ENCODE peak calls at places on chromosomes 16 and 17, in seven cellular contexts. One of them, this sample, is unnamed.

GRCh38 chr16:4298761-4299522 is 16.9 kb upstream of the GLIS2 start:
- DNase-seq in SK-N-SH: peak; percentile 53
- DNase-seq in stomach: peak; percentile 83
- DNase-seq in left lung: peak; percentile 92
- DNase-seq in fibroblast of lung: peak; percentile 89
- DNase-seq in AG04450: peak; percentile 86
- DNase-seq in upper lobe of right lung: peak; percentile 93
- DNase-seq in this sample: no peak

GRCh38 chr16:72986011-72986410 is 61.9 kb downstream of the ZFHX3 start:
- DNase-seq in SK-N-SH: no peak
- DNase-seq in stomach: no peak
- DNase-seq in left lung: no peak
- DNase-seq in fibroblast of lung: peak; percentile 72
- DNase-seq in AG04450: no peak
- DNase-seq in upper lobe of right lung: no peak
- DNase-seq in this sample: no peak

GRCh38 chr16:17770104-17770503 is 299.3 kb upstream of the XYLT1 start:
- DNase-seq in SK-N-SH: no peak
- DNase-seq in stomach: no peak
- DNase-seq in left lung: no peak
- DNase-seq in fibroblast of lung: no peak
- DNase-seq in AG04450: no peak
- DNase-seq in upper lobe of right lung: no peak
- DNase-seq in this sample: no peak

GRCh38 chr16:69127966-69128510 is 4.3 kb downstream of the CHTF8 start:
- DNase-seq in SK-N-SH: no peak
- DNase-seq in stomach: no peak
- DNase-seq in left lung: no peak
- DNase-seq in fibroblast of lung: no peak
- DNase-seq in AG04450: no peak
- DNase-seq in upper lobe of right lung: peak; percentile 21
- DNase-seq in this sample: no peak

GRCh38 chr17:11757796-11758195 is 159.5 kb downstream of the DNAH9 start:
- DNase-seq in SK-N-SH: no peak
- DNase-seq in stomach: no peak
- DNase-seq in left lung: no peak
- DNase-seq in fibroblast of lung: no peak
- DNase-seq in AG04450: no peak
- DNase-seq in upper lobe of right lung: no peak
- DNase-seq in this sample: no peak

GRCh38 chr16:1884155-1884760 is 12.3 kb upstream of the MEIOB start:
- DNase-seq in SK-N-SH: peak; percentile 57
- DNase-seq in stomach: no peak
- DNase-seq in left lung: no peak
- DNase-seq in fibroblast of lung: no peak
- DNase-seq in AG04450: no peak
- DNase-seq in upper lobe of right lung: no peak
- DNase-seq in this sample: no peak

GRCh38 chr16:27759301-27759871 is 209.4 kb downstream of the KATNIP start:
- DNase-seq in SK-N-SH: no peak
- DNase-seq in stomach: no peak
- DNase-seq in left lung: no peak
- DNase-seq in fibroblast of lung: peak; percentile 55
- DNase-seq in AG04450: no peak
- DNase-seq in upper lobe of right lung: no peak
- DNase-seq in this sample: no peak

GRCh38 chr17:62653002-62653830 is 25.7 kb downstream of the MRC2 start:
- DNase-seq in SK-N-SH: peak; percentile 97
- DNase-seq in stomach: peak; percentile 63
- DNase-seq in left lung: peak; percentile 90
- DNase-seq in fibroblast of lung: peak; percentile 55
- DNase-seq in AG04450: no peak
- DNase-seq in upper lobe of right lung: peak; percentile 90
- DNase-seq in this sample: peak; percentile 29

GRCh38 chr16:85003723-85004586 is 7.4 kb downstream of the ZDHHC7 start:
- DNase-seq in SK-N-SH: no peak
- DNase-seq in stomach: no peak
- DNase-seq in left lung: no peak
- DNase-seq in fibroblast of lung: peak; percentile 44
- DNase-seq in AG04450: no peak
- DNase-seq in upper lobe of right lung: no peak
- DNase-seq in this sample: no peak

GRCh38 chr16:85832578-85833539 is 33.4 kb downstream of the COX4I1 start:
- DNase-seq in SK-N-SH: no peak
- DNase-seq in stomach: no peak
- DNase-seq in left lung: no peak
- DNase-seq in fibroblast of lung: no peak
- DNase-seq in AG04450: no peak
- DNase-seq in upper lobe of right lung: no peak
- DNase-seq in this sample: no peak

GRCh38 chr16:27625050-27625697 is 75.2 kb downstream of the KATNIP start:
- DNase-seq in SK-N-SH: peak; percentile 45
- DNase-seq in stomach: no peak
- DNase-seq in left lung: no peak
- DNase-seq in fibroblast of lung: peak; percentile 57
- DNase-seq in AG04450: no peak
- DNase-seq in upper lobe of right lung: no peak
- DNase-seq in this sample: no peak

GRCh38 chr17:42779304-42779941 is 987 bp upstream of the WNK4 start:
- DNase-seq in SK-N-SH: no peak
- DNase-seq in stomach: no peak
- DNase-seq in left lung: no peak
- DNase-seq in fibroblast of lung: no peak
- DNase-seq in AG04450: no peak
- DNase-seq in upper lobe of right lung: peak; percentile 31
- DNase-seq in this sample: no peak

GRCh38 chr16:79430129-79430789 is 170.3 kb downstream of the MAF start:
- DNase-seq in SK-N-SH: peak; percentile 61
- DNase-seq in stomach: no peak
- DNase-seq in left lung: no peak
- DNase-seq in fibroblast of lung: no peak
- DNase-seq in AG04450: no peak
- DNase-seq in upper lobe of right lung: no peak
- DNase-seq in this sample: no peak

GRCh38 chr17:7440823-7441174 is 1.5 kb downstream of the FGF11 start:
- DNase-seq in SK-N-SH: peak; percentile 72
- DNase-seq in stomach: no peak
- DNase-seq in left lung: peak; percentile 83
- DNase-seq in fibroblast of lung: no peak
- DNase-seq in AG04450: no peak
- DNase-seq in upper lobe of right lung: no peak
- DNase-seq in this sample: no peak

GRCh38 chr17:78875738-78876597 is 27.0 kb downstream of the CEP295NL start:
- DNase-seq in SK-N-SH: peak; percentile 49
- DNase-seq in stomach: no peak
- DNase-seq in left lung: no peak
- DNase-seq in fibroblast of lung: peak; percentile 30
- DNase-seq in AG04450: no peak
- DNase-seq in upper lobe of right lung: no peak
- DNase-seq in this sample: no peak

GRCh38 chr17:49061524-49061943 is 64.3 kb downstream of the IGF2BP1 start:
- DNase-seq in SK-N-SH: no peak
- DNase-seq in stomach: no peak
- DNase-seq in left lung: no peak
- DNase-seq in fibroblast of lung: no peak
- DNase-seq in AG04450: no peak
- DNase-seq in upper lobe of right lung: no peak
- DNase-seq in this sample: no peak

GRCh38 chr17:28379814-28380571 is 8.5 kb downstream of the SARM1 start:
- DNase-seq in SK-N-SH: peak; percentile 76
- DNase-seq in stomach: no peak
- DNase-seq in left lung: no peak
- DNase-seq in fibroblast of lung: no peak
- DNase-seq in AG04450: no peak
- DNase-seq in upper lobe of right lung: peak; percentile 37
- DNase-seq in this sample: no peak

GRCh38 chr16:4053663-4054479 is 62.4 kb downstream of the ADCY9 start:
- DNase-seq in SK-N-SH: no peak
- DNase-seq in stomach: peak; percentile 29
- DNase-seq in left lung: no peak
- DNase-seq in fibroblast of lung: peak; percentile 91
- DNase-seq in AG04450: peak; percentile 87
- DNase-seq in upper lobe of right lung: peak; percentile 84
- DNase-seq in this sample: peak; percentile 33

GRCh38 chr16:68356249-68356918 is 45.6 kb downstream of the PRMT7 start:
- DNase-seq in SK-N-SH: peak; percentile 25
- DNase-seq in stomach: no peak
- DNase-seq in left lung: peak; percentile 76
- DNase-seq in fibroblast of lung: no peak
- DNase-seq in AG04450: no peak
- DNase-seq in upper lobe of right lung: no peak
- DNase-seq in this sample: no peak

GRCh38 chr17:17127156-17127555 is 79.0 kb downstream of the PLD6 start:
- DNase-seq in SK-N-SH: no peak
- DNase-seq in stomach: no peak
- DNase-seq in left lung: peak; percentile 31
- DNase-seq in fibroblast of lung: no peak
- DNase-seq in AG04450: no peak
- DNase-seq in upper lobe of right lung: no peak
- DNase-seq in this sample: no peak

GRCh38 chr17:47862621-47863440 is 11.9 kb upstream of the SP6 start:
- DNase-seq in SK-N-SH: no peak
- DNase-seq in stomach: no peak
- DNase-seq in left lung: no peak
- DNase-seq in fibroblast of lung: peak; percentile 76
- DNase-seq in AG04450: peak; percentile 68
- DNase-seq in upper lobe of right lung: no peak
- DNase-seq in this sample: no peak

GRCh38 chr16:898761-899677 is 71.8 kb downstream of the LMF1 start:
- DNase-seq in SK-N-SH: peak; percentile 68
- DNase-seq in stomach: no peak
- DNase-seq in left lung: peak; percentile 70
- DNase-seq in fibroblast of lung: no peak
- DNase-seq in AG04450: no peak
- DNase-seq in upper lobe of right lung: no peak
- DNase-seq in this sample: no peak

GRCh38 chr16:10987361-10988163 is 43.2 kb downstream of the CLEC16A start:
- DNase-seq in SK-N-SH: no peak
- DNase-seq in stomach: no peak
- DNase-seq in left lung: no peak
- DNase-seq in fibroblast of lung: no peak
- DNase-seq in AG04450: no peak
- DNase-seq in upper lobe of right lung: no peak
- DNase-seq in this sample: no peak

GRCh38 chr17:4201231-4201630 is 58.2 kb downstream of the CYB5D2 start:
- DNase-seq in SK-N-SH: no peak
- DNase-seq in stomach: no peak
- DNase-seq in left lung: no peak
- DNase-seq in fibroblast of lung: no peak
- DNase-seq in AG04450: no peak
- DNase-seq in upper lobe of right lung: no peak
- DNase-seq in this sample: no peak

GRCh38 chr17:74798239-74798707 is 22.1 kb upstream of the NAT9 start:
- DNase-seq in SK-N-SH: no peak
- DNase-seq in stomach: no peak
- DNase-seq in left lung: no peak
- DNase-seq in fibroblast of lung: no peak
- DNase-seq in AG04450: no peak
- DNase-seq in upper lobe of right lung: no peak
- DNase-seq in this sample: no peak

GRCh38 chr17:17208013-17208412 is 1.9 kb upstream of the PLD6 start:
- DNase-seq in SK-N-SH: no peak
- DNase-seq in stomach: no peak
- DNase-seq in left lung: peak; percentile 39
- DNase-seq in fibroblast of lung: no peak
- DNase-seq in AG04450: no peak
- DNase-seq in upper lobe of right lung: no peak
- DNase-seq in this sample: no peak

GRCh38 chr17:32444301-32445074 is at the start of gene PSMD11:
- DNase-seq in SK-N-SH: peak; percentile 99
- DNase-seq in stomach: peak; percentile 99
- DNase-seq in left lung: peak; percentile 99
- DNase-seq in fibroblast of lung: peak; percentile 95
- DNase-seq in AG04450: peak; percentile 88
- DNase-seq in upper lobe of right lung: peak; percentile 99
- DNase-seq in this sample: peak; percentile 94
- TF ChIP-seq CTCF in SK-N-SH: no peak
- TF ChIP-seq CTCF in stomach: no peak
- TF ChIP-seq CTCF in left lung: peak; percentile 82
- TF ChIP-seq CTCF in fibroblast of lung: peak; percentile 77
- TF ChIP-seq CTCF in AG04450: peak; percentile 86
- TF ChIP-seq CTCF in upper lobe of right lung: peak; percentile 93
- TF ChIP-seq CTCF in this sample: peak; percentile 85

DNA sequence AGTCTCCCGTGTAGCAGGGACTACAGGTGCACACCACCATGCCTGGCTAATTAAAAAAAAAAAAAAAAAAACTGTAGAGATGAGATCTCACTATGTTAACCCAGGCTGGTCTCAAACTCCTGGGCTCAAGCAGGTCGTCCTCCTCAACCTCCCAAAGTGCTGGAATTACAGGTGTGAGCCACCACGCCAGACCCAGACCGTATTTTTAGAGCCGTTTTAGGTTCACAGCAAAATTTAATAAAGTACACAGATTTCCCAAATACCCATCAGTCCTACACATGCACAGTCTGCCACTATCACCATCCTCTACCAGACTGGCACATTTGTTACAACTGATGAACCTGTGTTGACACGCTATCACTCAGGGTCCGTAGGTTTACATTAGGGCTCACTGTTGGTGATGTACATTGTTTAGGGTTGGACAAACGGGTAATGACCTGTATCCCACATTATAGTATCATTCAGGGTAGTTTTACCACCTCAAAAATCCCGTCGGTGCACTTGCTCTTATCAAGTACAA is 10.4 kb downstream of the HS3ST3B1 start:
- DNase-seq in SK-N-SH: no peak
- DNase-seq in stomach: no peak
- DNase-seq in left lung: no peak
- DNase-seq in fibroblast of lung: no peak
- DNase-seq in AG04450: no peak
- DNase-seq in upper lobe of right lung: no peak
- DNase-seq in this sample: no peak
- H3K27ac ChIP-seq in SK-N-SH: no peak overlapping the region
- H3K27ac ChIP-seq in stomach: no peak overlapping the region
- H3K27ac ChIP-seq in left lung: no peak overlapping the region
- H3K27ac ChIP-seq in fibroblast of lung: no peak overlapping the region
- H3K27ac ChIP-seq in AG04450: no peak overlapping the region
- H3K27ac ChIP-seq in upper lobe of right lung: no peak overlapping the region
- H3K27ac ChIP-seq in this sample: no peak overlapping the region

GRCh38 chr16:88403794-88404581 is 21.2 kb downstream of the ZNF469 start:
- DNase-seq in SK-N-SH: no peak
- DNase-seq in stomach: no peak
- DNase-seq in left lung: no peak
- DNase-seq in fibroblast of lung: no peak
- DNase-seq in AG04450: no peak
- DNase-seq in upper lobe of right lung: no peak
- DNase-seq in this sample: no peak
- TF ChIP-seq CTCF in SK-N-SH: no peak
- TF ChIP-seq CTCF in stomach: no peak
- TF ChIP-seq CTCF in left lung: no peak
- TF ChIP-seq CTCF in fibroblast of lung: no peak
- TF ChIP-seq CTCF in AG04450: peak; percentile 14
- TF ChIP-seq CTCF in upper lobe of right lung: no peak
- TF ChIP-seq CTCF in this sample: no peak

DNA sequence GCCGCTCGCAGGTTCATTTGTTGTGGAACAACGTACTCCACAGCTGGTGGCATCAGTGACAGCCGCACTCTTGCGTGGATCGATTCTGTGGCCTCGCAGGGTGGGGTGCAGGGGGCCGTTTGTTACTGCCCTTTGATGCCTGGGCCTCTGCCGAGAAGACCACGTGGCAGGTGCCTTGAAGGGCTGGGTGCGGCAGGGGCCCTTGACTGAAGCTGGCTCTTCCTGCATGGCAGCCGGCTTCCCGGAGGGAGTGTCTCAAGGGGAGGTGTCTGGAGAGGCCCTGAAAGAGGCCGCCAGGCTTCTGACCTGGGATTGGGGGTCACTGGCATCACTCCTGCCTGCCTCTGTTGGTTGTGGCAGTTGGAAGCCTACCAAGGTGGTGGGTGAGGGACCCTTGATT is 43.8 kb downstream of the TBCD start:
- DNase-seq in SK-N-SH: no peak
- DNase-seq in stomach: no peak
- DNase-seq in left lung: no peak
- DNase-seq in fibroblast of lung: no peak
- DNase-seq in AG04450: no peak
- DNase-seq in upper lobe of right lung: peak; percentile 87
- DNase-seq in this sample: no peak
- H3K27ac ChIP-seq in SK-N-SH: no peak overlapping the region
- H3K27ac ChIP-seq in stomach: peak overlapping the region; percentile 57
- H3K27ac ChIP-seq in left lung: no peak overlapping the region
- H3K27ac ChIP-seq in fibroblast of lung: no peak overlapping the region
- H3K27ac ChIP-seq in AG04450: no peak overlapping the region
- H3K27ac ChIP-seq in upper lobe of right lung: peak overlapping the region; percentile 24
- H3K27ac ChIP-seq in this sample: no peak overlapping the region